ENCODE peak calls at places on chromosomes 13 and 19, in nine cellular contexts. S is CD8-positive, alpha-beta memory T cell; E is heart right ventricle; I is neural progenitor cell; V is pancreas; U is fibroblast of lung; M is cardiac muscle cell; J is transverse colon; K is sigmoid colon. F is an unnamed sample.

GRCh38 chr19:29671393-29672076 is 6.3 kb downstream of the PLEKHF1 start:
- DNase-seq in S (peak), E (peak), I (no peak), V (no peak), U (peak), M (no peak), J (peak), K (peak), F (peak)

GRCh38 chr13:26679411-26679810 is 81.2 kb downstream of the GPR12 start:
- DNase-seq in S (no peak), E (no peak), I (no peak), V (no peak), U (peak), M (no peak), J (no peak), K (no peak), F (no peak)

GRCh38 chr13:101308247-101309013 is 107.9 kb downstream of the NALCN start:
- DNase-seq in S (no peak), E (no peak), I (no peak), V (no peak), U (peak), M (no peak), J (no peak), K (no peak), F (no peak)

GRCh38 chr13:71879129-71879535 is 12.1 kb upstream of the DACH1 start:
- DNase-seq in S (no peak), E (peak), I (peak), V (no peak), U (peak), M (peak), J (no peak), K (no peak), F (no peak)

GRCh38 chr13:112328936-112329335 is 47.2 kb upstream of the SPACA7 start:
- DNase-seq in S (no peak), E (no peak), I (no peak), V (no peak), U (no peak), M (no peak), J (no peak), K (no peak), F (no peak)

GRCh38 chr13:31200636-31200970 is 828 bp downstream of the B3GLCT start:
- DNase-seq in S (peak), E (peak), I (peak), V (peak), U (peak), M (peak), J (peak), K (peak), F (peak)

GRCh38 chr19:20423381-20424207 is 142.0 kb downstream of the ZNF737 start:
- DNase-seq in S (peak), E (peak), I (peak), V (peak), U (peak), M (peak), J (peak), K (peak), F (peak)

GRCh38 chr19:44447864-44448674 is at the start of gene ZNF229:
- DNase-seq in S (peak), E (peak), I (peak), V (peak), U (peak), M (peak), J (peak), K (peak), F (peak)

GRCh38 chr13:21326155-21327030 is 132.7 kb downstream of the ZDHHC20 start:
- DNase-seq in S (no peak), E (no peak), I (peak), V (peak), U (peak), M (peak), J (peak), K (peak), F (no peak)

DNA sequence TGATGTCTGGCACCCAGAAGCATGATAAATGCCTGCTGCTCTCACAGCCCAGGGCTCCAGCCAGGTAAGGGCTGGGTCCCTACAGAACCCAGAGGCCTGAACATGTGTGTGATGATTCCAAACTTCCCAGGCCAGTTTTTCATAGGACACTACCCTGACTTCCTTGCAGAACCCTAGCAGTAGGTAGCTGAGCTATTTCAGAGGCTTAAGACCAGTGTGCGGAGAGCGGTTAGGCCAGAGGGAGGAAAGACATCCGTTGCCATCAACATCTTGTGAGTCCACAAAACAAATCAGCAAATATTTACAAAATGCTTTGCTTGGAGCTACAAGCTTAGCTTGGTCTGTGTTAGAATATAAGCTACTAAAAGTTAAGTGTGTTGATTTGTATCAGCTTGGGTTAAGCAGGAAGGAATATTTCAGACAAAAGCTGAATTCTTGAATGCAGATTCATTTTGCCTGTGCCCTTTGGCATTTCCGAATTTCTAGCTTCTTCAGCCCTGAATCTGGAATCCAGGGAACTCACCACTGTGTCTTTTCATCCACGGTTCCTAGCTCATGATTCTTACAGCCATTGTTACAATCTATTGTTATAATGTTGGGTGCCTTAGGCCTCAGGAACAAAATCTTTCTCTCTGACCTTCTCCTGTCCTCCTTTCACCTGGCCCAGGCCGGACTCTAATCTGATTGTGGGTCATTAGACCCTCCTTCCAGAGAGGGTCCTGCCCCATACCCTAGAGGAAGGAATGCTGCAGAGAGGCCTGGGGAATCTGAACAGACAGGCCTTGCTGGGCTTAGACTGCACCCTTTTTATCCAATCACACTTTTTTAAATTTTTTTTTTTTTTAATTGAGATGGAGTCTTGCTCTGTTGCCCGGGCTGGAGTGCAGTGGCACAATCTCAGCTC is 12.4 kb downstream of the RAB20 start:
- DNase-seq in S (no peak), E (no peak), I (no peak), V (no peak), U (no peak), M (no peak), J (no peak), K (no peak), F (no peak)
- H3K27ac ChIP-seq in S (no peak), E (no peak), I (no peak), V (no peak), U (no peak), M (peak), J (no peak), K (no peak), F (no peak)

GRCh38 chr13:43528992-43529391 is 257.8 kb downstream of the ENOX1 start:
- DNase-seq in S (no peak), E (no peak), I (no peak), V (no peak), U (no peak), M (no peak), J (no peak), K (no peak), F (no peak)
- H3K4me3 ChIP-seq in S (no peak), E (no peak), I (no peak), V (no peak), U (no peak), M (no peak), J (no peak), K (no peak), F (no peak)

DNA sequence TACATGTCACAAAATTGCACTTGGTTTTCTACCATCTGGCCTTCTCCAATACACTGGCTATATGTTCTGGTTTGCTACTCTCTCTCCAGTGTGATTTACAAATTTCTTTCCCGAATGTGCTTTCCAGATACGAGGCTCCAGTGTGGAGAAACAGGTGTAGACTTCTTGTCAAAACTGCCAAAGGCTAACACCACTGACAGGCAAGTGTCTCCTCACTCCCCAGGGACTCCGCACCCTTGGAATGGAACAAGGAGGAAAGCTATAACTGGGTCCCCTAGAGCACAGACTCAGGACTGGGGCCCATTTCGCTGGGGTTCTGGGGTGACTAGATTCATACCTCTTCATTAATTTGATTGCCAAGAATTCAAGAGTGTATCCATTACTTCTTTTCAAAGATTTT is 161.8 kb downstream of the FOXO1 start:
- DNase-seq in S (no peak), E (no peak), I (no peak), V (no peak), U (no peak), M (no peak), J (no peak), K (no peak), F (no peak)
- H3K27ac ChIP-seq in S (no peak), E (no peak), I (no peak), V (no peak), U (no peak), M (no peak), J (no peak), K (no peak), F (no peak)

DNA sequence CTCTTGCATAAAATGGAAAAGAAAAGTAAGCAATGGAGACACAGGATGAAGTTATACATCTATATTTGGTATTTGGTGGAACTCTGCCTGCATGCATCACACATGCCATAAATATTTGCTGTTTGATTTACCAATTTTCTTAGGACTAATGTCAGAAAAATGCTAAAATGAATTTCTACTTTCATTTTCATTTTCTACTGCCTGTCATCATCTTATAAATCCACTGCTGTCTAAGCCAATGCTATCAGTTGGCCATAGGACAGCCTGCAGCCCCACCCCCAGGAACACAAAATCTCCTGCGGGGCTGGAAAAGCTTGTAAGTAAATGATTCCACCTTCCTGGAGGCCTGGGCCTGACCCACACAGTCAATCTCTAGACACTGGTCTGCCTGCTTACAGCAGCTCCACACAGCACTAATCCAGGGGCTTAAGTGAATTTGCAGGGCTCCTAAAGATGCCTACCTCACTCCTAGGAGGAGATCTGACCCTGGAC is 122.0 kb downstream of the ENOX1 start:
- DNase-seq in S (no peak), E (no peak), I (peak), V (no peak), U (peak), M (peak), J (peak), K (peak), F (no peak)
- H3K4me3 ChIP-seq in S (no peak), E (peak), I (no peak), V (no peak), U (no peak), M (no peak), J (no peak), K (no peak), F (no peak)

F was measured in CD8-positive, alpha-beta T cell.